ENCODE peak calls at places on chromosomes 2 and 18, in seven cellular contexts. A, N, L, S, V, C and I are unnamed samples.
A peak's percentile ranks its signal among the peaks of the same experiment; 100 is the strongest.

GRCh38 chr18:43876286-43877082 is 599.2 kb upstream of the SYT4 start:
- DNase-seq in A (no peak), N (no peak), L (no peak), S (no peak), V (no peak), C (no peak), I (no peak)

GRCh38 chr2:113076917-113077669 is 9.3 kb downstream of the IL1F10 start:
- DNase-seq in A (no peak), N (no peak), L (no peak), S (no peak), V (no peak), C (no peak), I (no peak)

GRCh38 chr2:168344706-168345105 is 97.3 kb upstream of the STK39 start:
- DNase-seq in A (no peak), N (no peak), L (no peak), S (no peak), V (no peak), C (no peak), I (no peak)

GRCh38 chr2:191719261-191719660 is 41.3 kb downstream of the NABP1 start:
- DNase-seq in A (no peak), N (no peak), L (no peak), S (no peak), V (no peak), C (no peak), I (no peak)

GRCh38 chr2:21131861-21132260 is 8.1 kb downstream of the TDRD15 start:
- DNase-seq in A (no peak), N (no peak), L (no peak), S (no peak), V (no peak), C (no peak), I (no peak)

GRCh38 chr2:3223080-3223923 is 154.3 kb downstream of the EIPR1 start:
- DNase-seq in A (no peak), N (no peak), L (peak; percentile 75), S (peak; percentile 86), V (no peak), C (no peak), I (no peak)

GRCh38 chr2:216018709-216019108 is 5.4 kb upstream of the MREG start:
- DNase-seq in A (no peak), N (no peak), L (no peak), S (no peak), V (no peak), C (no peak), I (no peak)

GRCh38 chr2:190283783-190284182 is 35.8 kb downstream of the HIBCH start:
- DNase-seq in A (no peak), N (no peak), L (peak; percentile 44), S (no peak), V (no peak), C (no peak), I (no peak)

GRCh38 chr18:28690836-28691835 is 514.2 kb upstream of the CDH2 start:
- DNase-seq in A (no peak), N (no peak), L (peak; percentile 20), S (no peak), V (no peak), C (no peak), I (no peak)

GRCh38 chr2:98127229-98127989 is 40.4 kb downstream of the VWA3B start:
- DNase-seq in A (no peak), N (no peak), L (no peak), S (no peak), V (peak; percentile 45), C (no peak), I (peak; percentile 24)

GRCh38 chr18:6406075-6406909 is 8.4 kb downstream of the L3MBTL4 start:
- DNase-seq in A (no peak), N (no peak), L (no peak), S (no peak), V (no peak), C (no peak), I (no peak)

GRCh38 chr2:131535526-131535925 is 7.8 kb downstream of the CCDC74A start:
- DNase-seq in A (no peak), N (no peak), L (no peak), S (no peak), V (no peak), C (no peak), I (no peak)

GRCh38 chr2:128512664-128513415 is 194.2 kb upstream of the HS6ST1 start:
- DNase-seq in A (no peak), N (no peak), L (no peak), S (no peak), V (no peak), C (no peak), I (no peak)

GRCh38 chr2:241575624-241576292 is 17.2 kb downstream of the BOK start:
- DNase-seq in A (no peak), N (no peak), L (no peak), S (no peak), V (no peak), C (no peak), I (no peak)

GRCh38 chr2:35503738-35504160 is 851.8 kb upstream of the CRIM1 start:
- DNase-seq in A (no peak), N (no peak), L (peak; percentile 48), S (no peak), V (no peak), C (no peak), I (no peak)

GRCh38 chr2:158795110-158795924 is at the start of gene DAPL1:
- DNase-seq in A (no peak), N (no peak), L (no peak), S (no peak), V (peak; percentile 46), C (peak; percentile 15), I (no peak)

GRCh38 chr18:75727479-75727878 is 300.0 kb upstream of the SMIM21 start:
- DNase-seq in A (no peak), N (peak; percentile 26), L (peak; percentile 0), S (peak; percentile 15), V (no peak), C (peak; percentile 34), I (no peak)

GRCh38 chr2:33216508-33217182 is 259.8 kb upstream of the RASGRP3 start:
- DNase-seq in A (no peak), N (no peak), L (no peak), S (no peak), V (peak; percentile 85), C (no peak), I (no peak)

GRCh38 chr2:50743471-50743870 is 288.5 kb downstream of the NRXN1 start:
- DNase-seq in A (no peak), N (no peak), L (no peak), S (no peak), V (no peak), C (no peak), I (no peak)